ENCODE peak calls at places on chromosome 21, in eight cellular contexts. A is cardiac muscle cell, B is upper lobe of right lung, G is stomach, C is IMR-90, R is A673, J is ovary, V is breast epithelium. S is an unnamed sample.

GRCh38 chr21:46223217-46223616 is 5.4 kb downstream of the LSS start:
- DNase-seq in C (no peak), J (no peak), V (no peak), G (no peak), B (no peak), R (no peak), A (no peak), S (no peak)

GRCh38 chr21:33951276-33952178 is 35.9 kb upstream of the ATP5PO start:
- DNase-seq in G (no peak), A (no peak), J (no peak), B (no peak), C (peak; percentile 79), R (no peak), V (no peak), S (no peak)

GRCh38 chr21:28336299-28336698 is 656.4 kb downstream of the LTN1 start:
- DNase-seq in R (peak; percentile 47), G (peak; percentile 26), V (no peak), J (peak; percentile 15), B (no peak), A (peak; percentile 74), C (peak; percentile 96), S (peak; percentile 67)

GRCh38 chr21:36126621-36127110 is 8.2 kb upstream of the CBR3 start:
- DNase-seq in C (no peak), G (peak; percentile 20), A (no peak), B (peak; percentile 18), R (no peak), V (no peak), J (no peak), S (peak; percentile 90)

GRCh38 chr21:37546949-37547614 is 180.5 kb downstream of the DYRK1A start:
- DNase-seq in V (no peak), B (no peak), C (no peak), J (no peak), A (no peak), G (no peak), R (peak; percentile 79), S (no peak)

GRCh38 chr21:23452384-23453083 is 2154.7 kb downstream of the MRPL39 start:
- DNase-seq in R (peak; percentile 36), G (no peak), B (peak; percentile 50), A (peak; percentile 57), J (no peak), C (no peak), V (no peak), S (no peak)

GRCh38 chr21:36471254-36471723 is 8.6 kb downstream of the CLDN14 start:
- DNase-seq in R (no peak), V (no peak), B (no peak), C (peak; percentile 50), G (no peak), A (no peak), J (no peak), S (peak; percentile 76)

GRCh38 chr21:33947451-33948095 is 32.0 kb upstream of the ATP5PO start:
- DNase-seq in G (peak; percentile 79), A (peak; percentile 78), V (peak; percentile 93), C (peak; percentile 98), J (peak; percentile 65), B (peak; percentile 76), R (peak; percentile 92), S (peak; percentile 98)

GRCh38 chr21:40516336-40516735 is 330.6 kb downstream of the DSCAM start:
- DNase-seq in B (no peak), G (no peak), A (peak; percentile 24), J (no peak), R (peak; percentile 10), C (no peak), V (no peak), S (no peak)

GRCh38 chr21:18252686-18253085 is 8.1 kb downstream of the CHODL start:
- DNase-seq in C (no peak), G (no peak), V (no peak), A (no peak), J (no peak), B (no peak), R (no peak), S (no peak)

GRCh38 chr21:26177741-26178452 is 7.3 kb upstream of the APP start:
- DNase-seq in G (no peak), C (no peak), B (no peak), A (no peak), R (peak; percentile 37), J (no peak), V (no peak), S (no peak)

DNA sequence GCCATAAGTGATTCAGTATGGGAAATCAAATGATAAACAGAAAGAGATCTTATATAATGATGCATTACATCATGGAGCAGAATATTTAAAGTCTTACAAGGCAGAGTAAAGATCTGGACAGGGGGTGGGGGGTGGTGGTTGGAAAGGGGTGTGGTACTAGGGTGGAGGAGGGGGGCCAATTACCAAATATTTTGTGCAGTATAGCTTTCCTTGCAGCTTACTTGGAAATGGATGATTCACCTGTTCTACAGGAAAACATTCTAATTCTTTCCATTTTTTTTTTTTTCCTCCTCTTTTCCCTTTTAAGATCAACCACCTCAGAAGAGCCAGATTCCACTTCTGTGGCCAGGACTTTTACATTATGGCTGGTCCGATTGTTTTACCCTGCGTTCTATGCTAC is 859.3 kb downstream of the USP25 start:
- DNase-seq in C (no peak), V (no peak), B (no peak), J (no peak), R (no peak), G (no peak), A (no peak), S (no peak)
- H3K4me3 ChIP-seq in C (no peak overlapping the region), V (peak overlapping the region; percentile 46), B (no peak overlapping the region), J (no peak overlapping the region), R (no peak overlapping the region), G (no peak overlapping the region), A (no peak overlapping the region), S (no peak overlapping the region)

GRCh38 chr21:42558846-42559245 is 45.2 kb downstream of the SLC37A1 start:
- DNase-seq in R (no peak), B (peak; percentile 6), A (no peak), C (no peak), J (no peak), V (no peak), G (no peak), S (no peak)
- H3K36me3 ChIP-seq in R (no peaks in the 10 kb centered on the region), B (peaks cover 51% of the 10 kb centered on the region), A (no peaks in the 10 kb centered on the region), C (no peaks in the 10 kb centered on the region), J (peaks cover 2% of the 10 kb centered on the region), V (no peaks in the 10 kb centered on the region), G (peaks cover 55% of the 10 kb centered on the region), S (peaks cover 9% of the 10 kb centered on the region)

GRCh38 chr21:44702111-44702972 is 5.4 kb downstream of the KRTAP10-12 start:
- DNase-seq in G (no peak), J (no peak), C (no peak), A (no peak), V (peak; percentile 2), B (no peak), R (no peak), S (no peak)

GRCh38 chr21:44700101-44701022 is 3.4 kb downstream of the KRTAP10-12 start:
- DNase-seq in V (peak; percentile 2), C (no peak), G (no peak), R (no peak), B (no peak), J (no peak), A (no peak), S (no peak)

GRCh38 chr21:44701541-44701940 is 4.6 kb downstream of the KRTAP10-12 start:
- DNase-seq in A (no peak), B (no peak), J (no peak), C (no peak), R (no peak), G (no peak), V (no peak), S (no peak)

GRCh38 chr21:44699502-44700001 is 2.6 kb downstream of the KRTAP10-12 start:
- DNase-seq in G (no peak), A (no peak), B (no peak), V (peak; percentile 12), C (no peak), R (no peak), J (no peak), S (no peak)

GRCh38 chr21:44701023-44701400 is 4.0 kb downstream of the KRTAP10-12 start:
- DNase-seq in V (no peak), J (no peak), C (no peak), B (no peak), A (no peak), R (no peak), G (no peak), S (no peak)
- H3K27me3 ChIP-seq in V (peaks cover 2% of the 10 kb centered on the region), J (no peaks in the 10 kb centered on the region), C (peaks cover 70% of the 10 kb centered on the region), B (peaks cover 58% of the 10 kb centered on the region), A (peaks cover 47% of the 10 kb centered on the region), R (no peaks in the 10 kb centered on the region), G (peaks cover 96% of the 10 kb centered on the region), S (no peaks in the 10 kb centered on the region)

GRCh38 chr21:15159382-15160020 is 94.7 kb upstream of the NRIP1 start:
- DNase-seq in R (no peak), G (no peak), A (no peak), B (no peak), C (no peak), V (no peak), J (no peak), S (peak; percentile 61)

GRCh38 chr21:15160136-15160535 is 95.3 kb upstream of the NRIP1 start:
- DNase-seq in G (no peak), J (no peak), C (no peak), B (no peak), V (no peak), A (no peak), R (no peak), S (no peak)

GRCh38 chr21:15170614-15171013 is 105.8 kb upstream of the NRIP1 start:
- DNase-seq in J (no peak), R (no peak), V (no peak), B (no peak), C (no peak), A (no peak), G (no peak), S (no peak)

DNA sequence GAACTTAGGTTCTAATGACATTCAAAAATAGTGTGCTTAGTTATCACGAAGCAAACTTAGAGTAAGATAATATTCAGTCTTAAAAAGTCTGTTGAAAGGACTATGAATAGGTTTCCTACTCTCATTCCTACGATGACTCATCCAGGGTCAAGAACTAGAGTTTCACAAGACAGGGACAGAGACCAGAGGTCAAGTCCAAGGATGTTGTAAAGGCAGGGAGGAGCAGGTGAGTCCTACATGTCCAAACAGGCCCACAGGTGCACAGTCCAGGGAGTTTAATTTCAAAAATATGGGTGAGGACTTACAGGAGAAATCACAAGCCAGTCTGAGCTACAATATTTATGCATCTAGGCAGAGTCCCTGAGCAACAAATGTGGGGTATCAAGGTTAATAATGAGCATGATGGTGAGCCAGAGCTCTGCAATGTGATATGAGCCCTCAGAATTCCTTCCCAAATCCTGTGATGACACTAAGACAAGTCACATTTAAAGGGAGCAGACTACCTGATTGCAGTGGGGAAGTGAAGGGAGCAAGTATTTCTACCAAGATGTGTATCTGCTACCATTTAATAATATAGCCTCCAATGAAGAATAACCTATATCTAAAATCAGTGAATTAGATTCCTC is 100.0 kb upstream of the NRIP1 start:
- DNase-seq in B (no peak), R (no peak), V (no peak), G (no peak), J (no peak), C (no peak), A (no peak), S (peak; percentile 85)
- H3K4me3 ChIP-seq in B (no peak overlapping the region), R (no peak overlapping the region), V (no peak overlapping the region), G (no peak overlapping the region), J (no peak overlapping the region), C (no peak overlapping the region), A (no peak overlapping the region), S (no peak overlapping the region)

S was measured in bronchial epithelial cell.